ENCODE peak calls at places on chromosomes 3 and 15, in seven cellular contexts. Y is neuronal stem cell; I is activated CD4-positive, alpha-beta T cell treated with anti-CD3 and anti-CD28 coated beads, Interleukin-2, amount 50 U/mL, for 1 hour; N is iris pigment epithelial cell; W is GM18507; S is GM23248; F is dermis microvascular lymphatic vessel endothelial cell. L is an unnamed sample.

GRCh38 chr3:95333826-95334225 is 1271.0 kb downstream of the NSUN3 start:
- DNase-seq in Y (no peak), I (no peak), N (no peak), W (no peak), S (no peak), F (no peak), L (no peak)

GRCh38 chr15:73338606-73339388 is 30.0 kb downstream of the HCN4 start:
- DNase-seq in Y (no peak), I (no peak), N (no peak), W (no peak), S (no peak), F (no peak), L (no peak)

GRCh38 chr15:85800460-85801123 is 5.9 kb upstream of the KLHL25 start:
- DNase-seq in Y (no peak), I (no peak), N (peak), W (no peak), S (peak), F (no peak), L (no peak)

GRCh38 chr15:29516929-29517328 is 247.3 kb upstream of the NSMCE3 start:
- DNase-seq in Y (no peak), I (no peak), N (no peak), W (no peak), S (no peak), F (no peak), L (no peak)

GRCh38 chr15:32905481-32905880 is 187.7 kb downstream of the GREM1 start:
- DNase-seq in Y (no peak), I (no peak), N (no peak), W (no peak), S (peak), F (no peak), L (no peak)

GRCh38 chr15:84840741-84841429 is 23.7 kb downstream of the ALPK3 start:
- DNase-seq in Y (no peak), I (no peak), N (peak), W (no peak), S (peak), F (peak), L (no peak)

GRCh38 chr15:42528970-42529369 is 19.6 kb downstream of the LRRC57 start:
- DNase-seq in Y (no peak), I (no peak), N (no peak), W (no peak), S (no peak), F (no peak), L (no peak)

GRCh38 chr3:43996379-43997301 is 245.0 kb upstream of the TOPAZ1 start:
- DNase-seq in Y (peak), I (no peak), N (peak), W (no peak), S (peak), F (no peak), L (peak)

GRCh38 chr15:66854012-66854965 is 152.3 kb downstream of the SMAD6 start:
- DNase-seq in Y (no peak), I (no peak), N (no peak), W (no peak), S (no peak), F (no peak), L (no peak)

GRCh38 chr3:37943631-37944242 is 46.8 kb upstream of the VILL start:
- DNase-seq in Y (no peak), I (no peak), N (no peak), W (no peak), S (no peak), F (no peak), L (no peak)

GRCh38 chr3:150303776-150304175 is 104.3 kb upstream of the TSC22D2 start:
- DNase-seq in Y (no peak), I (no peak), N (no peak), W (no peak), S (no peak), F (peak), L (no peak)

GRCh38 chr15:84681822-84682221 is 23.8 kb upstream of the NMB start:
- DNase-seq in Y (no peak), I (peak), N (peak), W (no peak), S (peak), F (no peak), L (no peak)

GRCh38 chr3:39291903-39292329 is 12.1 kb upstream of the CX3CR1 start:
- DNase-seq in Y (peak), I (peak), N (peak), W (no peak), S (peak), F (peak), L (no peak)

GRCh38 chr3:11367116-11367781 is 95.1 kb downstream of the ATG7 start:
- DNase-seq in Y (no peak), I (no peak), N (peak), W (no peak), S (peak), F (peak), L (no peak)

GRCh38 chr3:41116851-41117250 is 82.5 kb upstream of the CTNNB1 start:
- DNase-seq in Y (no peak), I (no peak), N (no peak), W (no peak), S (no peak), F (no peak), L (no peak)

GRCh38 chr3:111737712-111738097 is 121.4 kb upstream of the PHLDB2 start:
- DNase-seq in Y (no peak), I (no peak), N (peak), W (no peak), S (peak), F (no peak), L (no peak)

GRCh38 chr3:111874177-111874820 is 15.2 kb downstream of the PHLDB2 start:
- DNase-seq in Y (no peak), I (no peak), N (peak), W (no peak), S (peak), F (no peak), L (no peak)

GRCh38 chr3:27494784-27495183 is 10.6 kb upstream of the SLC4A7 start:
- DNase-seq in Y (no peak), I (no peak), N (no peak), W (no peak), S (no peak), F (no peak), L (no peak)

GRCh38 chr15:64634020-64634419 is 141.4 kb downstream of the RBPMS2 start:
- DNase-seq in Y (peak), I (peak), N (no peak), W (no peak), S (no peak), F (no peak), L (no peak)

GRCh38 chr3:100401674-100402036 is 316 bp downstream of the LNP1 start:
- DNase-seq in Y (no peak), I (peak), N (peak), W (no peak), S (peak), F (no peak), L (no peak)

GRCh38 chr3:112092439-112093179 is 6.4 kb downstream of the C3orf52 start:
- DNase-seq in Y (no peak), I (no peak), N (no peak), W (no peak), S (peak), F (peak), L (no peak)

GRCh38 chr15:85624241-85624855 is 170.4 kb downstream of the KLHL25 start:
- DNase-seq in Y (no peak), I (no peak), N (no peak), W (no peak), S (peak), F (no peak), L (no peak)

GRCh38 chr15:40282870-40283614 is at the start of gene ANKRD63:
- DNase-seq in Y (no peak), I (peak), N (no peak), W (peak), S (peak), F (no peak), L (peak)

GRCh38 chr15:45157974-45158373 is 28.2 kb downstream of the DUOX1 start:
- DNase-seq in Y (peak), I (no peak), N (peak), W (no peak), S (peak), F (no peak), L (no peak)

GRCh38 chr3:155185623-155186022 is 105.5 kb downstream of the MME start:
- DNase-seq in Y (no peak), I (no peak), N (peak), W (no peak), S (peak), F (no peak), L (no peak)

GRCh38 chr3:55477306-55478010 is 9.6 kb downstream of the WNT5A start:
- DNase-seq in Y (no peak), I (no peak), N (no peak), W (no peak), S (no peak), F (no peak), L (no peak)